ENCODE peak calls at places on chromosomes 4 and X, in four cellular contexts. S, G, T and X are unnamed samples.
A peak's percentile ranks its signal among the peaks of the same experiment; 100 is the strongest.

GRCh38 chr4:108730579-108730978 is 32.3 kb downstream of the ETNPPL start:
- DNase-seq in T (no peak), S (no peak), G (no peak), X (no peak)

GRCh38 chr4:153327247-153327646 is 17.2 kb upstream of the MND1 start:
- DNase-seq in T (no peak), G (no peak), S (no peak), X (no peak)

GRCh38 chr4:82432596-82432995 is 2.2 kb downstream of the ENOPH1 start:
- DNase-seq in T (no peak), S (no peak), G (no peak), X (no peak)

GRCh38 chr4:75686346-75686745 is 13.1 kb upstream of the G3BP2 start:
- DNase-seq in T (no peak), G (no peak), S (no peak), X (no peak)

GRCh38 chr4:17968721-17969120 is 52.8 kb downstream of the LCORL start:
- DNase-seq in G (no peak), T (no peak), S (no peak), X (no peak)

GRCh38 chrX:48835524-48836329 is at the start of gene PCSK1N:
- DNase-seq in G (peak; percentile 19), S (no peak), T (no peak), X (no peak)

GRCh38 chr4:3515646-3516045 is 16.6 kb downstream of the LRPAP1 start:
- DNase-seq in G (no peak), T (no peak), S (no peak), X (no peak)

GRCh38 chrX:18620349-18620748 is 51.6 kb downstream of the RS1 start:
- DNase-seq in G (no peak), T (no peak), S (no peak), X (no peak)

GRCh38 chr4:98260047-98260578 is 1.1 kb upstream of the RAP1GDS1 start:
- DNase-seq in T (peak; percentile 56), G (peak; percentile 68), S (no peak), X (no peak)

GRCh38 chrX:14964500-14964899 is 91.3 kb downstream of the MOSPD2 start:
- DNase-seq in T (no peak), S (no peak), G (no peak), X (no peak)

GRCh38 chrX:79371640-79372039 is 4.5 kb upstream of the ITM2A start:
- DNase-seq in T (no peak), S (no peak), G (no peak), X (no peak)

GRCh38 chr4:13992975-13993495 is 365.5 kb upstream of the BOD1L1 start:
- DNase-seq in S (no peak), G (no peak), T (no peak), X (no peak)

GRCh38 chr4:137510866-137511265 is 21.4 kb downstream of the PCDH18 start:
- DNase-seq in T (no peak), S (no peak), G (no peak), X (peak; percentile 51)

GRCh38 chr4:44663539-44664263 is 12.3 kb upstream of the YIPF7 start:
- DNase-seq in G (no peak), T (no peak), S (no peak), X (no peak)

GRCh38 chrX:136963973-136964372 is 69.8 kb downstream of the GPR101 start:
- DNase-seq in G (no peak), S (no peak), T (no peak), X (no peak)

GRCh38 chr4:38985363-38986065 is 46.7 kb downstream of the TMEM156 start:
- DNase-seq in S (no peak), G (no peak), T (no peak), X (no peak)

GRCh38 chr4:87354168-87355102 is 31.8 kb upstream of the HSD17B13 start:
- DNase-seq in S (no peak), G (no peak), T (no peak), X (no peak)

GRCh38 chr4:76200771-76201224 is 12.8 kb downstream of the SCARB2 start:
- DNase-seq in S (no peak), T (no peak), G (no peak), X (peak; percentile 23)

GRCh38 chr4:3013839-3014350 is 50.5 kb downstream of the GRK4 start:
- DNase-seq in T (no peak), G (peak; percentile 27), S (no peak), X (no peak)

GRCh38 chr4:43233321-43233720 is 340.8 kb downstream of the GRXCR1 start:
- DNase-seq in T (no peak), S (no peak), G (no peak), X (no peak)

GRCh38 chr4:129254126-129254525 is 158.2 kb downstream of the C4orf33 start:
- DNase-seq in S (no peak), T (no peak), G (no peak), X (no peak)

GRCh38 chr4:13109536-13109935 is 374.6 kb downstream of the RAB28 start:
- DNase-seq in S (no peak), T (no peak), G (no peak), X (no peak)

GRCh38 chr4:2825184-2825506 is 18.5 kb upstream of the ADD1 start:
- DNase-seq in T (no peak), S (no peak), G (no peak), X (no peak)

GRCh38 chr4:121272526-121272925 is 108.3 kb downstream of the QRFPR start:
- DNase-seq in T (no peak), S (no peak), G (no peak), X (no peak)

GRCh38 chr4:7815562-7815961 is 124.1 kb downstream of the AFAP1 start:
- DNase-seq in G (no peak), T (no peak), S (no peak), X (peak; percentile 23)

GRCh38 chr4:159764343-159764952 is 661.6 kb downstream of the RAPGEF2 start:
- DNase-seq in G (peak; percentile 30), T (peak; percentile 21), S (no peak), X (peak; percentile 56)

GRCh38 chr4:65661469-65661868 is 8.8 kb downstream of the EPHA5 start:
- DNase-seq in T (peak; percentile 7), S (no peak), G (no peak), X (no peak)

GRCh38 chrX:49840679-49841078 is 11.6 kb downstream of the PAGE4 start:
- DNase-seq in S (no peak), G (peak; percentile 67), T (peak; percentile 64), X (peak; percentile 43)

GRCh38 chrX:63754860-63755579 is 30.0 kb downstream of the ARHGEF9 start:
- DNase-seq in S (peak; percentile 79), T (peak; percentile 89), G (peak; percentile 95), X (peak; percentile 92)

GRCh38 chr4:185893500-185893899 is 81.5 kb upstream of the SORBS2 start:
- DNase-seq in S (no peak), G (no peak), T (no peak), X (no peak)

GRCh38 chr4:185892165-185892564 is 80.2 kb upstream of the SORBS2 start:
- DNase-seq in G (no peak), S (no peak), T (no peak), X (no peak)

GRCh38 chr4:185895351-185895750 is 83.4 kb upstream of the SORBS2 start:
- DNase-seq in S (no peak), G (no peak), T (no peak), X (no peak)

GRCh38 chr4:185895866-185896265 is 83.9 kb upstream of the SORBS2 start:
- DNase-seq in S (no peak), T (no peak), G (no peak), X (no peak)

GRCh38 chr4:185894481-185894880 is 82.5 kb upstream of the SORBS2 start:
- DNase-seq in T (no peak), S (no peak), G (no peak), X (no peak)
- H3K4me3 ChIP-seq in T (no peak overlapping the region), S (no peak overlapping the region), G (no peak overlapping the region), X (no peak overlapping the region)

GRCh38 chr4:182916483-182917181 is 554 bp downstream of the DCTD start:
- DNase-seq in G (peak; percentile 66), T (peak; percentile 55), S (peak; percentile 37), X (peak; percentile 62)
- TF ChIP-seq POLR2A in G (no peak), T (peak; percentile 41), S (no peak), X (no peak)

GRCh38 chr4:130808492-130808891 is 1712.5 kb downstream of the C4orf33 start:
- DNase-seq in S (no peak), T (no peak), G (no peak), X (peak; percentile 20)
- TF ChIP-seq CTCF in S (no peak), T (peak; percentile 28), G (no peak), X (peak; percentile 40)

DNA sequence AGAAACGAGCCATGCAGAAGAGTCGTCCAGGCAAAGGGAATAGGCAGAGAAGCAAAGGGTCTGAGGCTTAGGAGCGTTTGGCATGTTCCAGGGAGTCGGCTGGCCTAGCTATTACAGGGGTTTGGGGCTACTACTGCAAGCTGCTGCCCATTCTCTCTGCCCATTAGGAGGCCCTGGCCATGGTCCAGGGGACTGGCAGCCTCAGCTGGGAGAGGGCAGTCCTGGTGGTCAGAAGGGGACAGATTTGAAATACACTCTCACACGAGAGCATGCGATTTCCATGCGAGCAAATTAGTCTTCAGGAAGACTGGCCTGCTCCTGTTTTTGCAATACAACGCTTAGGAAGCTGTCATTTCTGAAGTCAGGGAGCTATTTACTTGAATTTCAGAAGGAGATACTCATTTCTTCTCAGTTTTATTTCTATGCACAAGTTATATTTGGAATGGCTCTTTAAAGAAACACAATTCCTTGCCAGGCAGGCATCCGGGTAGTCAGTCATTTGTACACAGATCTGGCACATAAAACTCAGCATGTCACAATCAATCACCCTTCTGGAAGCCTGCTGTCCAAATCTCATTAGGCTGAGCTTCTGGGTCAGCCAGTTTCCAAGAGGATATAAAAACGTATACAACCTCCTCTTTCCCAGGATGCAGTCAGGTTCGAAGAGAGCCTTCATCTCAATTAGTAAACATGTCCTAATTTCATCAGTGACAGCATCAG is 27.0 kb downstream of the PROM1 start:
- DNase-seq in T (no peak), G (no peak), S (no peak), X (no peak)
- H3K4me3 ChIP-seq in T (no peak overlapping the region), G (no peak overlapping the region), S (no peak overlapping the region), X (no peak overlapping the region)

DNA sequence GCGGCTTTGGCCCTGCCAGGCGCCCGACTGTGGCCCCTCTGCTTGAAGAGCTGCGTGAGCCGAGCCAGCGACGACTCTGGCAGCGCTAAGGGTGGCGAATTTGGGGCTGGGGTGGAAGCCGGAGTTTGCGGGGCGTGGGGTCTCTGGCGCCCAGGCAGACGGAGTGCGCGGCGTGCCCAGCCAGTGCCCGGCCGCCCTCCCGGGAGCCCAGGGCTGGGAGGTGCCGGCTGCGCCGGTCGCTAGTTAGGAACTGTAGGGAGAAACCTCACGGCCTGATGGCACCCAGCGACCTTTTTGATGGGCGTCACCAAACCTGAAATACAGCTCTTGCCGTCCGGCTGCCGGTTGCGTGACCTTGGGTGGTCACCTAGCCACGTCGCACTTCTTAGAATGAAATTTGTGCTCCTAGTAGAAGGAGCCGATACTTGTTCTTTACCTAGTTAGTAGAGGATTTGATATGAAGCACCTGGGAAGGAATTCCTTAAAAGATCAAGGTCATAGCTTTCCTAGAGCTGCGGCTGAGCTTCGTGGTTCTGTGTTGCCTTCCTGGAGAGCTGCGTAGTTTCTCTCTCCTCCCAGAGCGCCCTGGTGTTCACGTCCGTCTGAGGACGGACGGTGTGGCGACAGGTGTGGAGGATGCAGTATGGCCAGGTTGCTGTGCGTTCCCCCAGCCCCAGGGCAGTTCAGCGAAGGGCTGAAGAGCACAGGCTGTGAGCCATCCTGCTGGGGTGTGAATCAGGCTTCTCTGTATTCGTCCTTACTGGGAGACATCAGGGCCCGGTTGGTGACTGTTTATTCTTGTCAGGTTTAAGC is 680 bp downstream of the MAEA start:
- DNase-seq in T (no peak), S (no peak), G (peak; percentile 38), X (peak; percentile 51)
- TF ChIP-seq POLR2A in T (peak; percentile 54), S (no peak), G (no peak), X (no peak)